ENCODE peak calls at places on chromosomes 6 and 20, in ten cellular contexts. Z is Peyer's patch, L is ascending aorta, J is OCI-LY7, B is stomach, D is mammary epithelial cell, T is left ventricle myocardium inferior, N is tibial artery, O is thoracic aorta, W is psoas muscle. Q is an unnamed sample.

GRCh38 chr6:551405-551804 is 105.5 kb downstream of the HUS1B start:
- DNase-seq in Z (no peak), L (no peak), J (peak; percentile 46), B (no peak), D (peak; percentile 70), T (no peak), N (no peak), O (no peak), W (no peak), Q (no peak)

GRCh38 chr6:160337301-160337700 is 10.9 kb upstream of the SLC22A3 start:
- DNase-seq in Z (no peak), L (no peak), J (no peak), B (no peak), D (peak; percentile 76), T (no peak), N (no peak), O (no peak), W (no peak), Q (no peak)

GRCh38 chr20:39010496-39010895 is 48.4 kb downstream of the DHX35 start:
- DNase-seq in Z (no peak), L (no peak), J (no peak), B (no peak), D (no peak), T (no peak), N (no peak), O (no peak), W (no peak), Q (no peak)

GRCh38 chr6:52116605-52116948 is 29.2 kb upstream of the PKHD1 start:
- DNase-seq in Z (no peak), L (no peak), J (no peak), B (no peak), D (no peak), T (no peak), N (no peak), O (no peak), W (no peak), Q (no peak)

GRCh38 chr6:84501315-84501714 is 263.1 kb downstream of the TBX18 start:
- DNase-seq in Z (no peak), L (no peak), J (no peak), B (no peak), D (no peak), T (no peak), N (no peak), O (no peak), W (no peak), Q (no peak)

GRCh38 chr20:41038878-41039404 is 10.3 kb downstream of the TOP1 start:
- DNase-seq in Z (no peak), L (no peak), J (no peak), B (no peak), D (no peak), T (no peak), N (no peak), O (no peak), W (no peak), Q (no peak)

GRCh38 chr6:111985202-111985731 is 68.6 kb upstream of the CCN6 start:
- DNase-seq in Z (no peak), L (no peak), J (no peak), B (no peak), D (peak; percentile 98), T (no peak), N (no peak), O (no peak), W (no peak), Q (no peak)

GRCh38 chr6:168138436-168138835 is 59.4 kb upstream of the FRMD1 start:
- DNase-seq in Z (no peak), L (no peak), J (no peak), B (no peak), D (no peak), T (no peak), N (no peak), O (no peak), W (no peak), Q (no peak)

GRCh38 chr20:35561268-35561667 is 19.4 kb downstream of the ERGIC3 start:
- DNase-seq in Z (peak; percentile 24), L (no peak), J (peak; percentile 82), B (no peak), D (no peak), T (no peak), N (no peak), O (no peak), W (no peak), Q (no peak)

GRCh38 chr6:125781307-125781868 is 9.4 kb upstream of the NCOA7 start:
- DNase-seq in Z (no peak), L (no peak), J (no peak), B (peak; percentile 45), D (no peak), T (no peak), N (no peak), O (no peak), W (no peak), Q (no peak)

DNA sequence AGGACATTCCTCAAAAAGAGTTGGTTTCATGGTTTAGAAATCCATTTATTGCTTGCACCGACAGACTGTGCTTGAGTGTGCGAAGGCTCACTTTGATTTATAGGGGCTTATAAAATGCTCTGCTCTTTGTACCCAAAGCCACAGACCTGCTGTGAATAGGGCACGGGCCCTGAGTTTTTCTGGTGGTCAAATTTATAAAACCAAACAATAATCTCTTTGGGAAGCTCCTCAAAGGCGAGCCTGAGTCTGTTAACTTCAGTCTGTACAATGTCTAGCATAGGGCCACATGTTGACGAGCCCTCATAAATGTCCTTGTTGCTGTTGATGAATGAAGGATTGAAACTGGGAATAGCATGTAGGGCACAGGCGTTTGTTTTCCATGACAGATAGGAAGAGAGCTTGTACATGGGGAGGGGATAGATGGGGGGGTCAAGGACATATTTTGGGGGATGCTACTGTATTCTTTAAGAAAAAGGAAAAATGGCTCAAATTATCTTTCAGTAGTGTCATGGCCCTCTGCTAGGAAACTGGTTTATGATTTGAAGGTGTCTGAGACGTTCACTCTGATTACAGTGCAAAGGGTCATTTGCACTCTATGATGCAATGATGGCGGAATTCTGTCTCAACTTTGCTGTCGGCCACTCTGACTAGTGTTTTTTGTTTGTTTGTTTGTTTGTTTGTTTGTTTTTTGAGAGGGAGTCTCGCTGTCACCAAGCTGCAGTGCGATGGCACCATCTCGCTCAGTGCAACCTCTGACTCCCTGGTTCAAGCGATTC is 179.8 kb downstream of the SOX4 start:
- DNase-seq in Z (no peak), L (no peak), J (no peak), B (no peak), D (no peak), T (no peak), N (no peak), O (no peak), W (no peak), Q (no peak)
- H3K4me3 ChIP-seq in Z (no peak overlapping the region), L (no peak overlapping the region), J (no peak overlapping the region), B (no peak overlapping the region), D (no peak overlapping the region), T (no peak overlapping the region), N (no peak overlapping the region), O (no peak overlapping the region), W (no peak overlapping the region), Q (no peak overlapping the region)

DNA sequence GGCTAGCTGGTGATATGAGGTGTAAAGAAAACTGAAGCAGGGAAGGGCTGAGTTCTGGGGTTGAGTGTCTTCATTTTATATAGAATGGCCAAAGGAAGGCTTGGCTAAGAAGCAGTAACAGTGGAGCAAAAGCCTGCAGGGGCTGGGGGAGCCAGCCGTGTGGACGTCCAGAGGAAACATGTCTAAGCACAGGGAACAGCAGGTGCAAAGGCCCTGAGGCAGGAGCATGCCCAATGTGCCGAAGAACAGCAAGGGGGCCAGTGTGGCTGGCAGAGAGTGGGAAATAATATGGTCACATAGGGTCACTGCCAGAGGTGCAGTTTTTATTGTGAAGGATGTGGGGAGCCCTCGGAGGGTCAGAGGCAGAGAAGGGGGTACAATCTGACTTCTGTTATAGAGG is 60.5 kb upstream of the KCNG1 start:
- DNase-seq in Z (no peak), L (no peak), J (no peak), B (no peak), D (no peak), T (no peak), N (no peak), O (no peak), W (no peak), Q (no peak)
- TF ChIP-seq CTCF in Z (no peak), L (no peak), J (no peak), B (no peak), D (no peak), T (no peak), N (no peak), O (no peak), W (no peak), Q (no peak)

GRCh38 chr6:154450498-154450897 is 60.0 kb downstream of the CNKSR3 start:
- DNase-seq in Z (no peak), L (no peak), J (no peak), B (no peak), D (no peak), T (no peak), N (no peak), O (no peak), W (no peak), Q (no peak)

GRCh38 chr6:154446984-154447383 is 63.5 kb downstream of the CNKSR3 start:
- DNase-seq in Z (no peak), L (no peak), J (no peak), B (no peak), D (no peak), T (no peak), N (no peak), O (no peak), W (no peak), Q (no peak)

GRCh38 chr6:154447929-154448328 is 62.6 kb downstream of the CNKSR3 start:
- DNase-seq in Z (no peak), L (no peak), J (no peak), B (no peak), D (no peak), T (no peak), N (no peak), O (no peak), W (no peak), Q (no peak)

GRCh38 chr6:154445417-154445816 is 65.1 kb downstream of the CNKSR3 start:
- DNase-seq in Z (no peak), L (no peak), J (no peak), B (no peak), D (no peak), T (no peak), N (no peak), O (no peak), W (no peak), Q (no peak)

DNA sequence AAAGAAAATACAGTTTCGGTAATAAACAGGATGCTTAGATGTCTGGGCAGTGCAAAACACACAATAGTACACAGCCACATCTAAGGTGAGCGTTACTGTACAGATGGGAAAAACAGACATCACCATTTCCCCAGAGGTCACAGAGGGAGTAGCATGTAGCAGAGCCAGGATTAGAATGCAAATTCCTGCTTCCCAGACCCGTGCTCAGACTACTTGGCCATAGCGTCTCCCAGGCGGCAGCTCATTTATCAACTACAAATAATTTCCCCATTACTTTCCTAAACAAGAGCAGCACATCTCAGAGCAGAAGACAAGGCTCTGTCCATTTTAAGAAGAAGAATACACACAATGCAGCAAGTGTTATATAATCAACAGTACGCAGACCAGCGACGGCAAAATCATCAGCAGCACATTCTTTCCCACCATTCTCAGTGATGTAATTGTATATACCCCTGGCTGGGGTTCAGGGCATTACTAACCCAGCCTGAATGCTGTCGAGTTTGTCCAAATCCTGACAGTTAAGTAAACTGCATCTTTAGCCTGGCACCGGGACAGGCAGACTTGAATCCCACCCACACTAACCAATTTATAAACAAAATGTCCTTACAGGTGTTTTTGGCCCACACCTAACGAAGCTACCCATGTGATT is 61.9 kb downstream of the CNKSR3 start:
- DNase-seq in Z (no peak), L (peak; percentile 77), J (no peak), B (no peak), D (no peak), T (no peak), N (no peak), O (peak; percentile 28), W (no peak), Q (peak; percentile 42)
- H3K27ac ChIP-seq in Z (peak overlapping the region; percentile 55), L (peak overlapping the region; percentile 64), J (no peak overlapping the region), B (peak overlapping the region; percentile 75), D (no peak overlapping the region), T (peak overlapping the region; percentile 69), N (peak overlapping the region; percentile 48), O (peak overlapping the region; percentile 10), W (no peak overlapping the region), Q (peak overlapping the region; percentile 50)

GRCh38 chr6:44494011-44494501 is 106.5 kb downstream of the CDC5L start:
- DNase-seq in Z (no peak), L (no peak), J (no peak), B (no peak), D (peak; percentile 80), T (no peak), N (no peak), O (no peak), W (no peak), Q (no peak)
- H3K4me3 ChIP-seq in Z (no peak overlapping the region), L (no peak overlapping the region), J (no peak overlapping the region), B (no peak overlapping the region), D (no peak overlapping the region), T (no peak overlapping the region), N (no peak overlapping the region), O (no peak overlapping the region), W (no peak overlapping the region), Q (no peak overlapping the region)